ENCODE peak calls at places on chromosomes 12 and 14, in six cellular contexts. One of them, this sample, is unnamed.

GRCh38 chr14:70898346-70898745 is 8.9 kb upstream of the PCNX1 start:
- DNase-seq in IMR-90: no peak
- DNase-seq in trophoblast cell: no peak
- DNase-seq in mesenchymal stem cell: no peak
- DNase-seq in neuronal stem cell: no peak
- DNase-seq in H1: no peak
- DNase-seq in this sample: no peak

GRCh38 chr14:75461303-75461702 is 33.5 kb downstream of the JDP2 start:
- DNase-seq in IMR-90: no peak
- DNase-seq in trophoblast cell: no peak
- DNase-seq in mesenchymal stem cell: no peak
- DNase-seq in neuronal stem cell: no peak
- DNase-seq in H1: no peak
- DNase-seq in this sample: no peak

GRCh38 chr12:22100952-22101748 is 55.1 kb downstream of the CMAS start:
- DNase-seq in IMR-90: peak
- DNase-seq in trophoblast cell: peak
- DNase-seq in mesenchymal stem cell: peak
- DNase-seq in neuronal stem cell: peak
- DNase-seq in H1: peak
- DNase-seq in this sample: peak

GRCh38 chr12:31629756-31630732 is 29.4 kb upstream of the ETFBKMT start:
- DNase-seq in IMR-90: peak
- DNase-seq in trophoblast cell: no peak
- DNase-seq in mesenchymal stem cell: peak
- DNase-seq in neuronal stem cell: no peak
- DNase-seq in H1: no peak
- DNase-seq in this sample: no peak

GRCh38 chr14:77044776-77045569 is 16.5 kb upstream of the IRF2BPL start:
- DNase-seq in IMR-90: no peak
- DNase-seq in trophoblast cell: peak
- DNase-seq in mesenchymal stem cell: peak
- DNase-seq in neuronal stem cell: no peak
- DNase-seq in H1: no peak
- DNase-seq in this sample: no peak

GRCh38 chr12:49195734-49196133 is 6.9 kb upstream of the TUBA1A start:
- DNase-seq in IMR-90: no peak
- DNase-seq in trophoblast cell: no peak
- DNase-seq in mesenchymal stem cell: no peak
- DNase-seq in neuronal stem cell: no peak
- DNase-seq in H1: no peak
- DNase-seq in this sample: no peak

GRCh38 chr14:68144051-68144681 is 324.6 kb downstream of the RAD51B start:
- DNase-seq in IMR-90: peak
- DNase-seq in trophoblast cell: no peak
- DNase-seq in mesenchymal stem cell: no peak
- DNase-seq in neuronal stem cell: no peak
- DNase-seq in H1: no peak
- DNase-seq in this sample: no peak

GRCh38 chr12:4720637-4720995 is 416 bp downstream of the GALNT8 start:
- DNase-seq in IMR-90: no peak
- DNase-seq in trophoblast cell: no peak
- DNase-seq in mesenchymal stem cell: no peak
- DNase-seq in neuronal stem cell: no peak
- DNase-seq in H1: no peak
- DNase-seq in this sample: peak

GRCh38 chr12:645563-646071 is 17.6 kb downstream of the NINJ2 start:
- DNase-seq in IMR-90: peak
- DNase-seq in trophoblast cell: no peak
- DNase-seq in mesenchymal stem cell: peak
- DNase-seq in neuronal stem cell: no peak
- DNase-seq in H1: no peak
- DNase-seq in this sample: no peak

GRCh38 chr14:90607141-90607540 is 209.1 kb downstream of the TTC7B start:
- DNase-seq in IMR-90: no peak
- DNase-seq in trophoblast cell: no peak
- DNase-seq in mesenchymal stem cell: no peak
- DNase-seq in neuronal stem cell: no peak
- DNase-seq in H1: no peak
- DNase-seq in this sample: no peak

GRCh38 chr12:126734738-126735137 is 1532.2 kb upstream of the TMEM132C start:
- DNase-seq in IMR-90: no peak
- DNase-seq in trophoblast cell: no peak
- DNase-seq in mesenchymal stem cell: no peak
- DNase-seq in neuronal stem cell: peak
- DNase-seq in H1: no peak
- DNase-seq in this sample: no peak

GRCh38 chr14:36663404-36664321 is 2.0 kb downstream of the PAX9 start:
- DNase-seq in IMR-90: no peak
- DNase-seq in trophoblast cell: no peak
- DNase-seq in mesenchymal stem cell: peak
- DNase-seq in neuronal stem cell: no peak
- DNase-seq in H1: peak
- DNase-seq in this sample: peak

GRCh38 chr12:27901959-27902358 is 70.6 kb downstream of the PTHLH start:
- DNase-seq in IMR-90: peak
- DNase-seq in trophoblast cell: no peak
- DNase-seq in mesenchymal stem cell: peak
- DNase-seq in neuronal stem cell: no peak
- DNase-seq in H1: no peak
- DNase-seq in this sample: no peak

GRCh38 chr12:27898022-27898421 is 74.5 kb downstream of the PTHLH start:
- DNase-seq in IMR-90: no peak
- DNase-seq in trophoblast cell: no peak
- DNase-seq in mesenchymal stem cell: no peak
- DNase-seq in neuronal stem cell: no peak
- DNase-seq in H1: no peak
- DNase-seq in this sample: no peak

GRCh38 chr12:27899151-27899661 is 73.3 kb downstream of the PTHLH start:
- DNase-seq in IMR-90: peak
- DNase-seq in trophoblast cell: peak
- DNase-seq in mesenchymal stem cell: peak
- DNase-seq in neuronal stem cell: no peak
- DNase-seq in H1: no peak
- DNase-seq in this sample: no peak

GRCh38 chr12:27902651-27903050 is 69.9 kb downstream of the PTHLH start:
- DNase-seq in IMR-90: no peak
- DNase-seq in trophoblast cell: no peak
- DNase-seq in mesenchymal stem cell: no peak
- DNase-seq in neuronal stem cell: no peak
- DNase-seq in H1: no peak
- DNase-seq in this sample: no peak

DNA sequence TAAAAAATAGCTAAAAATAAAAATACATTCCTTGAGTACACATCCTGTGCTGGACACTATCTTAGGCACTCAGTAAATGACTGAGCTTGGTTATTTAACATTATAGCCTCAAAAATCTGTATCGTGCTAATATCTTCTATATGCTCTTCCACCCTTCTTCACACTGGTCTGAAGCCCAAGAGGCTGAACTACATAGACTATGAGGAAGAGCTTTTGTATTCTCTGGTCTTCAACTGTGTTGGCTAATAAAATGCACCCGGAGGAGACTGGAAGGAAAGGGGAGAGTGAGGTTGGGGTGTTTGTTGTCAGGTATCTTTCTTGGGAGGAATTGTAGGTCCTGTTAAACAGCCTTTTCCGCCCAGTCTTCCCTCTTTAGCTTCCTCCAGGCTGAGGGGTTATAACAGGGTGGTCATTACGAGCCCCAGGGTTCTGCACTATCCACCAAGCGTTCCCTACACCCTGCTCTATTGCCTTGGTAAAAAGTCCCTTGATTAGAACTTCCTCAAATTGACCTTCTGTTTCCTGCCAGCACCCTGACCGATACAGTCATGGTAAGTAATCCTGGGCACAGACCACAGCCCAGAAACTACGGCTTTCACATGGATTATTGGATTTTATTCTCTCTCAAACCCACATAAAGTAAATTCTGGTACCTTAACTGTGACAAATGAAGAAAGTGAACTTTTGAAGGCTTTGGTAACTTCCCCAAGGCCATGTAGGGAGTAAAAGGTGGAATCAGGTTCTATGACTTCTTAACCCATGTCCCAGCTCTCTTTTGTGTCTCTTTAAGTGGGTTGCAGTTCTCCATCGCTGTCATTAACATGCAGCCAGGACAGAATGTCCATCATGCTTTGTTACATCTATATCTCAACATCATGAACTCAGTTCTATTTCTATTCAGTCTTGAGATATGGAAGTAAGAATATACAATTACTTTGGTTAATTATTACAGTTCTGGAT is 71.3 kb downstream of the PTHLH start:
- DNase-seq in IMR-90: no peak
- DNase-seq in trophoblast cell: no peak
- DNase-seq in mesenchymal stem cell: no peak
- DNase-seq in neuronal stem cell: no peak
- DNase-seq in H1: no peak
- DNase-seq in this sample: no peak
- H3K18ac ChIP-seq in IMR-90: peak
- H3K18ac ChIP-seq in trophoblast cell: peak
- H3K18ac ChIP-seq in mesenchymal stem cell: no peak
- H3K18ac ChIP-seq in neuronal stem cell: no peak
- H3K18ac ChIP-seq in H1: no peak
- H3K18ac ChIP-seq in this sample: no peak

DNA sequence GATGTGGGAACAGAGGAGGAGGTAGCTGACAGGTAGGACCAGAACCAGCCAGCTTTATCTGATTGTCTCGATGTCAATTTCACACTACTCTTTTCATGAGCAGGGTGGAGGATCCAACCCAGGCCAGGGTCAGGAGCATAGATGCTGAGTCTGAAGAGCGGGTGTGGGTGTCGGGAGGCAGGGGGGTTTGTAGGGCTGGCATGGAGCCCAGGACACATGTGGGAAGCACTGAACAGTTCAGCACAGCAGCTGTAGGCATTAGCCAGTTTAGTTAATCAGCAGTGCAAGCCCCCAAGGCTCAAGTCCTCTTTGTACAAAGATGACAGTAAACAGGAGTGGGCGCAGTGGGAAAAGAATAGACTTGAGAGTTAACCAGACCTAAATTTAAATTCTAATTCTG is 213.6 kb downstream of the PELI2 start:
- DNase-seq in IMR-90: peak
- DNase-seq in trophoblast cell: no peak
- DNase-seq in mesenchymal stem cell: no peak
- DNase-seq in neuronal stem cell: no peak
- DNase-seq in H1: no peak
- DNase-seq in this sample: no peak
- H3K14ac ChIP-seq in IMR-90: peak
- H3K14ac ChIP-seq in trophoblast cell: no peak
- H3K14ac ChIP-seq in mesenchymal stem cell: no peak
- H3K14ac ChIP-seq in neuronal stem cell: no peak
- H3K14ac ChIP-seq in H1: no peak
- H3K14ac ChIP-seq in this sample: no peak

DNA sequence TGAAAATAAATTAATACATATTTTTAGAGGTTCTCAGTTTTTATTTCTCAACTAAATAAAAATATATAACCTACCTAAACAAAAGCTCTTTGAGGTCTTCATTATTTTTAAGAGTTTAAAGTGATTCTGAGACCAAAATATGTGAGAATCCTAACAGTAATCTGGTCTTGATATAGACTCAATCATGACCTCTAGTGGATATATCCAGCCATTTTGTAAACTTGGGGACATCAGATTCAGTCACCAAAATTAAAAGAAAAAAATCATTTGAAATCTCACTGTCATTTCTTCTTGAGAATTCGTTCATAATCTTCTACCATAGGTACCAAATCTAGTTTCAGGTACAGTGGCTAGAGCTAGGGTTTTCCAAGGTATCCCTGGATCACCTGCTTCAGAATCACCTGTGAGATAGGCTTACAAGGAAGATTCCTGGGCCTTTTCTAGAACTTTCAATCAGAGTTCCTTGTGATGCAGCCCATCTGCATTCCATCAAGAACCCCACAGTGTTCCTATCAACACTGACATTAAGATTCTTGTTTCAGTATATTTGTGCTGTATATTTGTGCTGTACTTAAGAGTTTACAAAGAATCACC is 214.9 kb downstream of the ADAMTS20 start:
- DNase-seq in IMR-90: peak
- DNase-seq in trophoblast cell: no peak
- DNase-seq in mesenchymal stem cell: peak
- DNase-seq in neuronal stem cell: no peak
- DNase-seq in H1: no peak
- DNase-seq in this sample: no peak
- H3K18ac ChIP-seq in IMR-90: peak
- H3K18ac ChIP-seq in trophoblast cell: no peak
- H3K18ac ChIP-seq in mesenchymal stem cell: no peak
- H3K18ac ChIP-seq in neuronal stem cell: no peak
- H3K18ac ChIP-seq in H1: no peak
- H3K18ac ChIP-seq in this sample: no peak

DNA sequence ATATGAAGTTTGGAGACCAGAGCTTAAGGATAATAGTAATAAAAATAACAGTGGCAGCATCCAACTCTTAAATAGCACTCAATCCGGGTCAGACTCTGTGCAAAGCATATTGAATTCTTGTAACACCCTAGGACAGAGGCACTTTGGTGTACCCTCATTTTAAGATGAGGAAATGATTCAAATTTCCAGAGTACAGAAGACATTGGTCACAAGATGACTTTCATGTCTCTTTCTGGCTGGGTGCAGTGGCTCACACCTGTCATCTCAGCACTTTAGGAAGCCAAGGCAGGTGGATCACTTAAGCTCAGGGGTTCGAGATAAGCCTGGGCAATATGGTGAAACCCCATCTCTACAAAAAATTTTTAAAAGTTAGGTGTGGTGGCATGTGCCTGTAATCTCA is 235.8 kb downstream of the SLC15A4 start:
- DNase-seq in IMR-90: no peak
- DNase-seq in trophoblast cell: no peak
- DNase-seq in mesenchymal stem cell: no peak
- DNase-seq in neuronal stem cell: no peak
- DNase-seq in H1: no peak
- DNase-seq in this sample: no peak
- H3K14ac ChIP-seq in IMR-90: no peak
- H3K14ac ChIP-seq in trophoblast cell: no peak
- H3K14ac ChIP-seq in mesenchymal stem cell: no peak
- H3K14ac ChIP-seq in neuronal stem cell: no peak
- H3K14ac ChIP-seq in H1: no peak
- H3K14ac ChIP-seq in this sample: no peak

DNA sequence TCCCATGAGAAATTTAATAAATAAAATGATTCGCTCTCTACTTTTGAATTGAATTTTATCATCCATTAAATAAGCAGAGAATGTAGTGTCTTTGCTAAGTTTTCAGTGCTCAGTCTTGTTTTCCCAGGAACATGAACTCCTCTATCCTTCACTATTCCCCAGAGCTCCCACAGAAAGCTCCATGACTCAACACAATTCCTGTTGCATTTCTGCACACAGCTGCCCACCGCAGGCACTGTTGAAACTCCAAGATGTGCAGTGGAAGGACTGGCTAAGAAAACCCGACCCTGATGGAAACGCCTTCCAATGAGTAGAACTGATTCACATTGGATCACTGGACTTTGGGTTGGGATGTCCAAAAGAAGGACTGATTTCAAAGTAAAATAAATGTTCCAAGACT is 202.4 kb upstream of the AMIGO2 start:
- DNase-seq in IMR-90: peak
- DNase-seq in trophoblast cell: peak
- DNase-seq in mesenchymal stem cell: peak
- DNase-seq in neuronal stem cell: no peak
- DNase-seq in H1: no peak
- DNase-seq in this sample: no peak
- H3K18ac ChIP-seq in IMR-90: no peak
- H3K18ac ChIP-seq in trophoblast cell: no peak
- H3K18ac ChIP-seq in mesenchymal stem cell: no peak
- H3K18ac ChIP-seq in neuronal stem cell: no peak
- H3K18ac ChIP-seq in H1: no peak
- H3K18ac ChIP-seq in this sample: no peak

This sample was measured in H9.